ENCODE peak calls at places on chromosomes 6 and 20, in five cellular contexts. X is heart left ventricle, L is RCC 7860, K is endothelial cell of umbilical vein, H is germinal center. Q is an unnamed sample.

GRCh38 chr20:63114006-63114692 is 101.8 kb downstream of the YTHDF1 start:
- DNase-seq in X (peak; percentile 10), L (no peak), K (no peak), H (no peak), Q (no peak)

GRCh38 chr6:70398783-70399730 is 14.3 kb upstream of the FAM135A start:
- DNase-seq in X (no peak), L (peak; percentile 97), K (peak; percentile 49), H (no peak), Q (no peak)

GRCh38 chr6:29656798-29657197 is at the start of gene MOG:
- DNase-seq in X (no peak), L (no peak), K (no peak), H (no peak), Q (no peak)

GRCh38 chr6:6635291-6635690 is 46.8 kb downstream of the LY86 start:
- DNase-seq in X (no peak), L (no peak), K (no peak), H (no peak), Q (no peak)

GRCh38 chr6:71419217-71419953 is 130.8 kb downstream of the OGFRL1 start:
- DNase-seq in X (peak; percentile 45), L (no peak), K (peak; percentile 36), H (no peak), Q (no peak)

GRCh38 chr20:32454164-32455145 is 96.3 kb downstream of the ASXL1 start:
- DNase-seq in X (peak; percentile 18), L (no peak), K (no peak), H (no peak), Q (no peak)

GRCh38 chr20:42102000-42102399 is 483.8 kb upstream of the CHD6 start:
- DNase-seq in X (no peak), L (no peak), K (no peak), H (no peak), Q (no peak)

GRCh38 chr20:33999025-33999629 is 5.4 kb downstream of the RALY start:
- DNase-seq in X (no peak), L (no peak), K (no peak), H (no peak), Q (no peak)

GRCh38 chr6:17101422-17102257 is at the start of gene STMND1:
- DNase-seq in X (peak; percentile 42), L (no peak), K (peak; percentile 17), H (no peak), Q (no peak)

GRCh38 chr6:132382630-132383175 is 18.6 kb downstream of the MOXD1 start:
- DNase-seq in X (no peak), L (no peak), K (no peak), H (no peak), Q (no peak)

GRCh38 chr6:136641166-136641565 is 90.9 kb upstream of the MAP7 start:
- DNase-seq in X (no peak), L (no peak), K (no peak), H (no peak), Q (no peak)

GRCh38 chr20:11777861-11778570 is 139.7 kb upstream of the BTBD3 start:
- DNase-seq in X (no peak), L (no peak), K (peak; percentile 79), H (no peak), Q (no peak)

GRCh38 chr6:144722925-144723324 is 437.8 kb downstream of the UTRN start:
- DNase-seq in X (no peak), L (no peak), K (no peak), H (no peak), Q (no peak)

GRCh38 chr6:162825597-162825996 is 97.8 kb downstream of the PACRG start:
- DNase-seq in X (no peak), L (no peak), K (no peak), H (no peak), Q (no peak)

GRCh38 chr6:158174514-158174913 is 6.4 kb downstream of the GTF2H5 start:
- DNase-seq in X (no peak), L (no peak), K (peak; percentile 35), H (no peak), Q (no peak)